ENCODE peak calls at places on chromosome 13, in seven cellular contexts. R is suprapubic skin; N is effector memory CD4-positive, alpha-beta T cell; H is breast epithelium; A is mammary epithelial cell; U is aorta; Y is osteoblast. V is an unnamed sample. For H3K4me1 and H3K36me3, the result is how much of the 10 kb centered on the place peaks cover.

GRCh38 chr13:72637561-72637960 is 89.9 kb downstream of the MZT1 start:
- DNase-seq in R (no peak), N (no peak), H (no peak), A (no peak), U (no peak), Y (peak), V (no peak)

GRCh38 chr13:110991991-110992508 is 77.2 kb upstream of the ANKRD10 start:
- DNase-seq in R (no peak), N (no peak), H (no peak), A (no peak), U (no peak), Y (no peak), V (no peak)

GRCh38 chr13:39186205-39186880 is 148.1 kb downstream of the NHLRC3 start:
- DNase-seq in R (no peak), N (no peak), H (no peak), A (no peak), U (no peak), Y (no peak), V (no peak)

GRCh38 chr13:114116734-114117133 is 15.7 kb downstream of the RASA3 start:
- DNase-seq in R (no peak), N (no peak), H (no peak), A (no peak), U (no peak), Y (no peak), V (no peak)

GRCh38 chr13:44685641-44686040 is 109.5 kb upstream of the TSC22D1 start:
- DNase-seq in R (no peak), N (no peak), H (no peak), A (peak), U (no peak), Y (peak), V (no peak)

GRCh38 chr13:93146584-93147292 is 79.9 kb upstream of the GPC6 start:
- DNase-seq in R (no peak), N (no peak), H (no peak), A (peak), U (no peak), Y (no peak), V (no peak)

GRCh38 chr13:109145631-109146030 is 516.2 kb downstream of the MYO16 start:
- DNase-seq in R (no peak), N (no peak), H (no peak), A (peak), U (no peak), Y (peak), V (no peak)

GRCh38 chr13:113225515-113225914 is 16.1 kb downstream of the CUL4A start:
- DNase-seq in R (peak), N (no peak), H (no peak), A (no peak), U (no peak), Y (no peak), V (no peak)

GRCh38 chr13:19818223-19818842 is 35.6 kb upstream of the PSPC1 start:
- DNase-seq in R (no peak), N (peak), H (no peak), A (no peak), U (peak), Y (peak), V (peak)

GRCh38 chr13:50531917-50532899 is 311.3 kb downstream of the DLEU7 start:
- DNase-seq in R (no peak), N (no peak), H (no peak), A (no peak), U (no peak), Y (peak), V (no peak)

GRCh38 chr13:78609464-78610205 is 6.3 kb upstream of the POU4F1 start:
- DNase-seq in R (no peak), N (no peak), H (no peak), A (no peak), U (peak), Y (peak), V (no peak)

GRCh38 chr13:45974500-45974899 is 78.0 kb downstream of the ZC3H13 start:
- DNase-seq in R (no peak), N (no peak), H (no peak), A (peak), U (no peak), Y (no peak), V (no peak)

GRCh38 chr13:98405107-98405571 is 171.8 kb downstream of the STK24 start:
- DNase-seq in R (no peak), N (no peak), H (no peak), A (no peak), U (no peak), Y (no peak), V (no peak)

GRCh38 chr13:31175847-31176536 is 14.3 kb upstream of the HSPH1 start:
- DNase-seq in R (no peak), N (no peak), H (no peak), A (no peak), U (no peak), Y (no peak), V (no peak)

DNA sequence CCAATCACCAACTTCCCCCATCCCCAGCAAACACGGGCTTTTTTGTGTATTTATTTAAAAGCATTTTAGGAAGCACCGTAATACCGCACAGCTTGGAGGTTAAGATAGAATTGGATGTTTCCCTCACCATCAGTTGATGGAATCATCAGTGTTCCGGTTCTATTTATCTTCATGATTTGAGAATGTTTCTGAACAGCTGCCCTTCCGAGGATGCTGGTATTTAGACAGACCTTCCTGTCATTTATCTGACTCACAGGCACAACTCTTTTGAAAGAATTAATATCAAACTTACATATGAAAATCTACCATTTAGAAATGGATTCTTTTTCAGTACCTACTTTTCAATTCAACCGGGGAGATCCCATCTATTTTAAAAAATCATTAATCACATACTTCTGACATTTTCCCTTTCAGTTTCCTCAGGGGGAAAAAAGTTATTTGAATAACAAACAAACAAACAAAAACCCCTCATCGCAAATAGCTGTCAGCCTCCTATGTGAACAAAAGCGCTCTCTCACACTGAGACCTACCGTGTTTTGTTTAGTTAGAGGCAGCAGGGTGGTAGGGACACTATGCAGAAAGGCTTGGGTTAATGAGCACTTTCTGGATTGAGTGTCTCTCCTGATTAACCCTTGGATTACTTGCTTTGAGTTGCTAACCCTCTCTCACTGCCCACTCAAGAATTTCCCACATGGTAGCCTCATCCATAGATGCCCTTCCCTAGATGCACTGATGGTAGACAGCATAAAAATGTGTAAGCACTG is 189.3 kb downstream of the TM9SF2 start:
- DNase-seq in R (no peak), N (no peak), H (no peak), A (no peak), U (no peak), Y (no peak), V (no peak)
- H3K4me3 ChIP-seq in R (no peak), N (no peak), H (no peak), A (no peak), U (no peak), Y (no peak), V (no peak)

GRCh38 chr13:41059466-41059865 is 1.8 kb upstream of the WBP4 start:
- DNase-seq in R (no peak), N (no peak), H (no peak), A (peak), U (no peak), Y (peak), V (no peak)

GRCh38 chr13:41061075-41061913 is at the start of gene WBP4:
- DNase-seq in R (peak), N (peak), H (peak), A (peak), U (peak), Y (peak), V (peak)

GRCh38 chr13:41060723-41061074 is 610 bp upstream of the WBP4 start:
- DNase-seq in R (peak), N (peak), H (peak), A (peak), U (peak), Y (peak), V (peak)

GRCh38 chr13:41058229-41059070 is 2.9 kb upstream of the WBP4 start:
- DNase-seq in R (no peak), N (no peak), H (no peak), A (no peak), U (no peak), Y (no peak), V (no peak)

DNA sequence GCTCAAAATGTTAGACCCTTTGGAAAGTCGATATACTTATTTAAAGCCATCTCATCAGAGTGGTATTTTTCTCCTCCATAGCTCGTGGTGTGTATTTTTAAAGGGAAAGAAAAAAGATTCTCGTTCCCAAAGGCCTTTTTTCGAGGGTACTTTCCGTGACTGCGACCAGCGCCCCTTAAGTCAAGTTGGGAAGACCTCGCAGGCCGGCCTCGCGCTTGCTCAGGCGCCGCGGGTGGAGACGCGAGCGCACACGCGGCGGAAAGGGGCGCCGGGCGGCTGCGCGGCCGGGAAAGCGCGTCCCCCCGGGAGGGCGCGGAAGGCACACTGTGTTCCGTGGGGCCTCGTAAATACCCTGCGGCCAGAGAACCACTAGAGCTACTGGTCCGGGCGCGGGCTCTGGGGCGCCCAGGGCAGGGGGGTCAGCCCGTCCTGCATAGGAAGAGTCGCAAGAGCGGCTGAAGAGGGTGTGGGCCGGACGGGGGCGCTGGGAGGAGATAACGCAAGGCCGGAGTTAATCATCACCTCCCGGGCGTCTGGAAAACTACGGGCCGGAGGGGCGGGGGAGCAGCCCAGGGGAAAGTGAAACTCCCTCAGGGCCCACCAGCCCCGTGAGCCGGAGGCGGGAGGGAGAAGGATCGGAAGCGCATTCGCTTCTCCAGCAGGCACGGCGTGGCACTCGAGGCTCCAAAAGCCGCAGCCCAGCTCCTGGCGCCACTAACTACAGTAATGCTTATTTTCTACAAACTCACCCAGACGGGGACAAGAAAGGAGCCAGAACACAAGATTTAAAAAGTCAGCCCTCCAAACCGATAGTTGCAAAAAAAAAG is 1.2 kb upstream of the WBP4 start:
- DNase-seq in R (peak), N (peak), H (peak), A (peak), U (peak), Y (peak), V (no peak)
- H3K4me1 ChIP-seq in R (half or more), N (under half), H (under half), A (under half), U (under half), Y (under half), V (under half)

DNA sequence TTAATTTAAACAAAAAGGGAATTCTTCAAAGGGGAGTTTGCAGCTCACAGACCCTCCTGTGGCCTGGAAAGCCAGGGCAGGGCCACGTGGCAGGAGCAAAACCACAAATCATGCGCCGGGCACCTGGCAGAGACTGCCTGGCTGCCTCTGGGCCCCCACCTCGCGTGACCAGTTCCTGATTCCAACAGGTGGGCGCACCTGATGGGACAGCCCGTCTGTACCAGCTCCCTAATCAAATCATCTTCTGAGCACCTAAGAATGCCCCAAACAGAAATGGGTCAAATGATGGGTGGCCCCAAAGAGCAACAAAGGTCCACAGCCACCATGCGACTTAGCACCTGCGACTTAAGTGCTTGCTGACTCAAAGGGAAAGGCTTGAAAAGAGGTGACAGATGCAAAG is 9.2 kb downstream of the TMTC4 start:
- DNase-seq in R (no peak), N (no peak), H (no peak), A (no peak), U (no peak), Y (no peak), V (no peak)
- H3K36me3 ChIP-seq in R (half or more), N (under half), H (under half), A (under half), U (under half), Y (under half), V (under half)

GRCh38 chr13:61414686-61415664 is 674 bp downstream of the PCDH20 start:
- DNase-seq in R (no peak), N (no peak), H (no peak), A (peak), U (peak), Y (peak), V (no peak)

GRCh38 chr13:61415749-61416148 is at the start of gene PCDH20:
- DNase-seq in R (no peak), N (no peak), H (no peak), A (no peak), U (no peak), Y (peak), V (no peak)

GRCh38 chr13:61413572-61413971 is 2.1 kb downstream of the PCDH20 start:
- DNase-seq in R (no peak), N (no peak), H (no peak), A (no peak), U (no peak), Y (no peak), V (no peak)

GRCh38 chr13:61417171-61417570 is 1.5 kb upstream of the PCDH20 start:
- DNase-seq in R (no peak), N (no peak), H (no peak), A (no peak), U (no peak), Y (no peak), V (no peak)

DNA sequence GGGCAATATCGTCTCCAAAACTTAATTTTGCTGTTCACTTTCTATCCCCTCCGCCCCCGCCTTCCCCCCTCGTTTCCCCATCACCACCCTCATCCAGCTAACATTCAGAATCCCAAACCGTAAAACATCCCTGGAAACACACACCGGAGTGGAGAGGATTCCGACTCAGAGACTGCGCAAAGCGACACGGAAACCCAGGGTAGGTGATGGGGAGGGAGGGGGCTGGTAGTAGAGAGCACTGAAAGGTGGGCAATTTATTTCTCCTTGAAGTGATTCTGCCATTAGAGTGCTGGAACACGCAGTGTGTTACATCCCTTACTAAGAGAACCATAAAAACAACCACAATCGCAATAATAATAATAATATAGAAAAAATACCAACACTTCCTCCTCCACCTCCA is 1.5 kb downstream of the PCDH20 start:
- DNase-seq in R (no peak), N (no peak), H (no peak), A (no peak), U (no peak), Y (peak), V (no peak)
- H3K4me3 ChIP-seq in R (peak), N (no peak), H (peak), A (no peak), U (peak), Y (no peak), V (no peak)

V was measured in naive thymus-derived CD4-positive, alpha-beta T cell.